ENCODE peak calls at places on chromosomes 16 and 17, in nine cellular contexts. X is NCI-H2029; E is NCI-H1417; Q is anterior cingulate cortex; L is NCI-H1092 treated with DMSO at 0.1 percent for 48 hours; W is stimulated activated CD8-positive, alpha-beta memory T cell treated with anti-CD3 and anti-CD28 coated beads, Interleukin-2, amount 100 ng/mL, for 48 hours; T is ELR; F is EH; U is thoracic aorta. M is an unnamed sample.

GRCh38 chr17:59154721-59155438 is at the start of gene SKA2:
- DNase-seq in X (peak), E (peak), Q (peak), L (peak), W (peak), T (peak), F (no peak), U (peak), M (no peak)

GRCh38 chr17:73855933-73856332 is 211.7 kb upstream of the SDK2 start:
- DNase-seq in X (no peak), E (no peak), Q (no peak), L (no peak), W (no peak), T (no peak), F (no peak), U (no peak), M (no peak)

GRCh38 chr16:21197115-21197514 is 14.3 kb downstream of the ZP2 start:
- DNase-seq in X (no peak), E (no peak), Q (no peak), L (no peak), W (no peak), T (no peak), F (no peak), U (no peak), M (no peak)

GRCh38 chr17:1422907-1423306 is 22.9 kb upstream of the YWHAE start:
- DNase-seq in X (no peak), E (no peak), Q (peak), L (no peak), W (no peak), T (peak), F (peak), U (peak), M (peak)

GRCh38 chr16:2798723-2799204 is 494 bp downstream of the PRSS41 start:
- DNase-seq in X (no peak), E (no peak), Q (no peak), L (no peak), W (no peak), T (no peak), F (no peak), U (no peak), M (no peak)

GRCh38 chr17:77792626-77793025 is 165.9 kb upstream of the TNRC6C start:
- DNase-seq in X (no peak), E (no peak), Q (no peak), L (no peak), W (no peak), T (no peak), F (no peak), U (no peak), M (no peak)

GRCh38 chr16:11757671-11758545 is 15.3 kb upstream of the TXNDC11 start:
- DNase-seq in X (no peak), E (no peak), Q (no peak), L (peak), W (no peak), T (peak), F (peak), U (no peak), M (peak)

GRCh38 chr17:44909681-44910144 is 5.6 kb downstream of the GFAP start:
- DNase-seq in X (no peak), E (no peak), Q (no peak), L (no peak), W (no peak), T (peak), F (peak), U (no peak), M (no peak)

GRCh38 chr17:63772801-63773271 is 561 bp downstream of the CCDC47 start:
- DNase-seq in X (no peak), E (no peak), Q (no peak), L (peak), W (no peak), T (peak), F (peak), U (no peak), M (no peak)

GRCh38 chr17:70168044-70168978 is 1.0 kb upstream of the KCNJ2 start:
- DNase-seq in X (no peak), E (peak), Q (peak), L (peak), W (no peak), T (peak), F (peak), U (no peak), M (peak)

GRCh38 chr17:63774141-63774981 is at the start of gene DDX42:
- DNase-seq in X (peak), E (peak), Q (peak), L (peak), W (peak), T (peak), F (peak), U (peak), M (no peak)

GRCh38 chr16:88685156-88686061 is 898 bp downstream of the SNAI3 start:
- DNase-seq in X (no peak), E (no peak), Q (no peak), L (no peak), W (peak), T (peak), F (peak), U (no peak), M (no peak)

GRCh38 chr16:81567987-81568748 is 123.6 kb downstream of the CMIP start:
- DNase-seq in X (no peak), E (no peak), Q (no peak), L (no peak), W (peak), T (peak), F (peak), U (no peak), M (peak)

GRCh38 chr17:30278032-30278431 is 13.7 kb downstream of the BLMH start:
- DNase-seq in X (no peak), E (no peak), Q (no peak), L (peak), W (no peak), T (peak), F (peak), U (no peak), M (no peak)

GRCh38 chr16:87375426-87376135 is 8.0 kb downstream of the FBXO31 start:
- DNase-seq in X (no peak), E (no peak), Q (no peak), L (no peak), W (no peak), T (peak), F (peak), U (no peak), M (no peak)

GRCh38 chr16:19698480-19699465 is 19.3 kb downstream of the KNOP1 start:
- DNase-seq in X (no peak), E (no peak), Q (no peak), L (peak), W (no peak), T (no peak), F (no peak), U (no peak), M (no peak)

GRCh38 chr16:77298638-77299360 is 99.6 kb downstream of the SYCE1L start:
- DNase-seq in X (no peak), E (no peak), Q (no peak), L (no peak), W (no peak), T (peak), F (peak), U (no peak), M (peak)